ENCODE peak calls at places on chromosomes 11 and 22, in eight cellular contexts. One of them, this sample, is unnamed.

GRCh38 chr22:20438066-20438677 is 547 bp upstream of the SCARF2 start:
- DNase-seq in BE2C: no peak
- DNase-seq in AG09309: no peak
- DNase-seq in cardiac fibroblast: no peak
- DNase-seq in tibial artery: peak; percentile 77
- DNase-seq in sigmoid colon: peak; percentile 80
- DNase-seq in right lobe of liver: no peak
- DNase-seq in brain microvascular endothelial cell: no peak
- DNase-seq in this sample: peak; percentile 49

GRCh38 chr22:16800358-16800757 is 24.9 kb downstream of the XKR3 start:
- DNase-seq in tibial artery: no peak
- DNase-seq in AG09309: no peak
- DNase-seq in brain microvascular endothelial cell: no peak
- DNase-seq in BE2C: no peak
- DNase-seq in sigmoid colon: no peak
- DNase-seq in right lobe of liver: no peak
- DNase-seq in cardiac fibroblast: no peak
- DNase-seq in this sample: no peak

GRCh38 chr11:111923351-111923788 is 4.7 kb downstream of the C11orf52 start:
- DNase-seq in AG09309: no peak
- DNase-seq in cardiac fibroblast: peak; percentile 48
- DNase-seq in sigmoid colon: peak; percentile 59
- DNase-seq in brain microvascular endothelial cell: no peak
- DNase-seq in right lobe of liver: no peak
- DNase-seq in BE2C: no peak
- DNase-seq in tibial artery: no peak
- DNase-seq in this sample: no peak

GRCh38 chr11:130202818-130203671 is 43.5 kb downstream of the ST14 start:
- DNase-seq in tibial artery: peak; percentile 21
- DNase-seq in sigmoid colon: peak; percentile 51
- DNase-seq in cardiac fibroblast: no peak
- DNase-seq in brain microvascular endothelial cell: no peak
- DNase-seq in BE2C: no peak
- DNase-seq in right lobe of liver: no peak
- DNase-seq in AG09309: no peak
- DNase-seq in this sample: peak; percentile 37

GRCh38 chr11:93747122-93747521 is 5.7 kb downstream of the C11orf54 start:
- DNase-seq in right lobe of liver: no peak
- DNase-seq in cardiac fibroblast: no peak
- DNase-seq in sigmoid colon: no peak
- DNase-seq in brain microvascular endothelial cell: no peak
- DNase-seq in BE2C: no peak
- DNase-seq in AG09309: no peak
- DNase-seq in tibial artery: no peak
- DNase-seq in this sample: no peak

GRCh38 chr11:2139118-2139490 is at the start of gene IGF2:
- DNase-seq in BE2C: peak; percentile 79
- DNase-seq in right lobe of liver: no peak
- DNase-seq in sigmoid colon: no peak
- DNase-seq in AG09309: no peak
- DNase-seq in tibial artery: no peak
- DNase-seq in brain microvascular endothelial cell: no peak
- DNase-seq in cardiac fibroblast: no peak
- DNase-seq in this sample: no peak

GRCh38 chr22:36425977-36426523 is 38.3 kb upstream of the MYH9 start:
- DNase-seq in BE2C: no peak
- DNase-seq in tibial artery: no peak
- DNase-seq in cardiac fibroblast: peak; percentile 55
- DNase-seq in sigmoid colon: no peak
- DNase-seq in AG09309: no peak
- DNase-seq in brain microvascular endothelial cell: no peak
- DNase-seq in right lobe of liver: no peak
- DNase-seq in this sample: peak; percentile 65

GRCh38 chr22:38205261-38206128 is 3.7 kb downstream of the MAFF start:
- DNase-seq in brain microvascular endothelial cell: peak; percentile 78
- DNase-seq in AG09309: peak; percentile 66
- DNase-seq in cardiac fibroblast: peak; percentile 49
- DNase-seq in right lobe of liver: no peak
- DNase-seq in BE2C: no peak
- DNase-seq in tibial artery: peak; percentile 97
- DNase-seq in sigmoid colon: peak; percentile 94
- DNase-seq in this sample: peak; percentile 62

GRCh38 chr22:23142546-23143105 is 836 bp upstream of the RSPH14 start:
- DNase-seq in BE2C: no peak
- DNase-seq in right lobe of liver: no peak
- DNase-seq in cardiac fibroblast: no peak
- DNase-seq in sigmoid colon: no peak
- DNase-seq in brain microvascular endothelial cell: no peak
- DNase-seq in AG09309: no peak
- DNase-seq in tibial artery: no peak
- DNase-seq in this sample: no peak

GRCh38 chr22:29339381-29340235 is 24.1 kb upstream of the RASL10A start:
- DNase-seq in BE2C: no peak
- DNase-seq in tibial artery: no peak
- DNase-seq in brain microvascular endothelial cell: no peak
- DNase-seq in AG09309: no peak
- DNase-seq in sigmoid colon: no peak
- DNase-seq in cardiac fibroblast: no peak
- DNase-seq in right lobe of liver: no peak
- DNase-seq in this sample: no peak

GRCh38 chr22:25800766-25801165 is 58.8 kb downstream of the MYO18B start:
- DNase-seq in AG09309: no peak
- DNase-seq in cardiac fibroblast: no peak
- DNase-seq in sigmoid colon: no peak
- DNase-seq in BE2C: no peak
- DNase-seq in tibial artery: no peak
- DNase-seq in right lobe of liver: no peak
- DNase-seq in brain microvascular endothelial cell: no peak
- DNase-seq in this sample: no peak

GRCh38 chr11:64870176-64870892 is 8.1 kb downstream of the EHD1 start:
- DNase-seq in tibial artery: peak; percentile 87
- DNase-seq in cardiac fibroblast: peak; percentile 88
- DNase-seq in AG09309: no peak
- DNase-seq in right lobe of liver: no peak
- DNase-seq in brain microvascular endothelial cell: peak; percentile 58
- DNase-seq in sigmoid colon: peak; percentile 81
- DNase-seq in BE2C: no peak
- DNase-seq in this sample: no peak

GRCh38 chr11:46361283-46362145 is 14.3 kb downstream of the DGKZ start:
- DNase-seq in right lobe of liver: no peak
- DNase-seq in brain microvascular endothelial cell: peak; percentile 69
- DNase-seq in AG09309: no peak
- DNase-seq in BE2C: peak; percentile 63
- DNase-seq in cardiac fibroblast: peak; percentile 55
- DNase-seq in tibial artery: peak; percentile 90
- DNase-seq in sigmoid colon: peak; percentile 87
- DNase-seq in this sample: peak; percentile 83

GRCh38 chr11:65501530-65502273 is 2.9 kb downstream of the MALAT1 start:
- DNase-seq in sigmoid colon: peak; percentile 52
- DNase-seq in right lobe of liver: no peak
- DNase-seq in BE2C: no peak
- DNase-seq in brain microvascular endothelial cell: peak; percentile 44
- DNase-seq in tibial artery: no peak
- DNase-seq in cardiac fibroblast: peak; percentile 69
- DNase-seq in AG09309: no peak
- DNase-seq in this sample: no peak

GRCh38 chr22:28710112-28710888 is 30.7 kb upstream of the TTC28 start:
- DNase-seq in tibial artery: no peak
- DNase-seq in cardiac fibroblast: peak; percentile 91
- DNase-seq in AG09309: peak; percentile 61
- DNase-seq in BE2C: no peak
- DNase-seq in sigmoid colon: no peak
- DNase-seq in right lobe of liver: no peak
- DNase-seq in brain microvascular endothelial cell: peak; percentile 73
- DNase-seq in this sample: no peak

GRCh38 chr22:29691636-29692326 is 28.0 kb upstream of the CABP7 start:
- DNase-seq in right lobe of liver: no peak
- DNase-seq in BE2C: no peak
- DNase-seq in cardiac fibroblast: no peak
- DNase-seq in brain microvascular endothelial cell: no peak
- DNase-seq in tibial artery: no peak
- DNase-seq in AG09309: no peak
- DNase-seq in sigmoid colon: no peak
- DNase-seq in this sample: no peak

GRCh38 chr11:69296890-69297224 is 2.9 kb downstream of the MYEOV start:
- DNase-seq in right lobe of liver: no peak
- DNase-seq in AG09309: no peak
- DNase-seq in tibial artery: peak; percentile 77
- DNase-seq in brain microvascular endothelial cell: no peak
- DNase-seq in BE2C: no peak
- DNase-seq in cardiac fibroblast: no peak
- DNase-seq in sigmoid colon: no peak
- DNase-seq in this sample: no peak
- H3K4me3 ChIP-seq in right lobe of liver: peak overlapping the region; percentile 24
- H3K4me3 ChIP-seq in AG09309: no peak overlapping the region
- H3K4me3 ChIP-seq in tibial artery: peak overlapping the region; percentile 28
- H3K4me3 ChIP-seq in brain microvascular endothelial cell: no peak overlapping the region
- H3K4me3 ChIP-seq in BE2C: no peak overlapping the region
- H3K4me3 ChIP-seq in cardiac fibroblast: peak overlapping the region; percentile 11
- H3K4me3 ChIP-seq in sigmoid colon: no peak overlapping the region
- H3K4me3 ChIP-seq in this sample: peak overlapping the region; percentile 39

GRCh38 chr11:96207459-96208449 is 135.2 kb downstream of the MAML2 start:
- DNase-seq in tibial artery: no peak
- DNase-seq in BE2C: peak; percentile 27
- DNase-seq in right lobe of liver: no peak
- DNase-seq in AG09309: no peak
- DNase-seq in cardiac fibroblast: peak; percentile 58
- DNase-seq in sigmoid colon: no peak
- DNase-seq in brain microvascular endothelial cell: no peak
- DNase-seq in this sample: no peak
- H3K4me3 ChIP-seq in tibial artery: no peak overlapping the region
- H3K4me3 ChIP-seq in BE2C: no peak overlapping the region
- H3K4me3 ChIP-seq in right lobe of liver: no peak overlapping the region
- H3K4me3 ChIP-seq in AG09309: no peak overlapping the region
- H3K4me3 ChIP-seq in cardiac fibroblast: no peak overlapping the region
- H3K4me3 ChIP-seq in sigmoid colon: no peak overlapping the region
- H3K4me3 ChIP-seq in brain microvascular endothelial cell: no peak overlapping the region
- H3K4me3 ChIP-seq in this sample: no peak overlapping the region

GRCh38 chr11:20154381-20154780 is 5.9 kb downstream of the DBX1 start:
- DNase-seq in sigmoid colon: no peak
- DNase-seq in cardiac fibroblast: no peak
- DNase-seq in AG09309: peak; percentile 4
- DNase-seq in BE2C: no peak
- DNase-seq in right lobe of liver: no peak
- DNase-seq in tibial artery: no peak
- DNase-seq in brain microvascular endothelial cell: peak; percentile 28
- DNase-seq in this sample: no peak

GRCh38 chr11:20157768-20158167 is 2.5 kb downstream of the DBX1 start:
- DNase-seq in brain microvascular endothelial cell: no peak
- DNase-seq in sigmoid colon: no peak
- DNase-seq in BE2C: no peak
- DNase-seq in tibial artery: no peak
- DNase-seq in AG09309: no peak
- DNase-seq in cardiac fibroblast: no peak
- DNase-seq in right lobe of liver: no peak
- DNase-seq in this sample: no peak

GRCh38 chr11:20156876-20157613 is 3.2 kb downstream of the DBX1 start:
- DNase-seq in cardiac fibroblast: no peak
- DNase-seq in tibial artery: no peak
- DNase-seq in right lobe of liver: no peak
- DNase-seq in BE2C: no peak
- DNase-seq in brain microvascular endothelial cell: no peak
- DNase-seq in AG09309: no peak
- DNase-seq in sigmoid colon: no peak
- DNase-seq in this sample: no peak

GRCh38 chr11:20155683-20156279 is 4.5 kb downstream of the DBX1 start:
- DNase-seq in tibial artery: no peak
- DNase-seq in sigmoid colon: no peak
- DNase-seq in brain microvascular endothelial cell: no peak
- DNase-seq in cardiac fibroblast: no peak
- DNase-seq in AG09309: no peak
- DNase-seq in right lobe of liver: no peak
- DNase-seq in BE2C: no peak
- DNase-seq in this sample: no peak

DNA sequence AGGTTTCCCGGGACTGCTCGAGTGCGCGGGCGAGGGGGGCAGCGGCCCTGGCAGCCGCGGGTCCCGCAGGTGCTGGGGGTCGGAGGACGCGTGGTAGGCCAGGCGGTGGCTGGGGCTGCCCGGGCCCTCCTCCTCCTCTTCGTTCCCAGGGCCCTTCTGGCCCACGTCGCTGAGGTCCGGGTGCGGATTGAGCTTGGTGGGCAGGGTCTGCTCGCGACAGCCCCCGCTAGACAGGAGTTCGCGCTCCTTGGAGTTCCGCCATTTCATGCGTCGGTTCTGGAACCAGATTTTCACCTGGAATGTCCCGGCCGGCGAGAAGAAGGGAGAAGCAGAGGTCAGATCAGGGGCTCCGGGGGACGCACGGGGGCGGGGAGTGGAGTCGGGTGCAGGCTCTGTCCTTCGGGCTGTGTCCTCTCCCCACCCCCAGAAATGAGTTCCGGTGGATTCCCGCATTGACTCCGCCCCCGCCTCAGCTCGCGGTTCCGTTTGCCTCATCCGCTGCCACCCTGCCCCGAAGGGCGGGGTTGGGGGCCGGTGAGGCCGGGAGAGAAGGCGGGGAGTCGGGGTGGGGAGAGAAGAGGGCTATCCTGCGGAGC is 3.9 kb downstream of the DBX1 start:
- DNase-seq in brain microvascular endothelial cell: no peak
- DNase-seq in AG09309: no peak
- DNase-seq in cardiac fibroblast: no peak
- DNase-seq in tibial artery: no peak
- DNase-seq in sigmoid colon: no peak
- DNase-seq in BE2C: no peak
- DNase-seq in right lobe of liver: no peak
- DNase-seq in this sample: no peak
- H3K4me3 ChIP-seq in brain microvascular endothelial cell: no peak overlapping the region
- H3K4me3 ChIP-seq in AG09309: no peak overlapping the region
- H3K4me3 ChIP-seq in cardiac fibroblast: no peak overlapping the region
- H3K4me3 ChIP-seq in tibial artery: peak overlapping the region; percentile 11
- H3K4me3 ChIP-seq in sigmoid colon: no peak overlapping the region
- H3K4me3 ChIP-seq in BE2C: no peak overlapping the region
- H3K4me3 ChIP-seq in right lobe of liver: peak overlapping the region; percentile 19
- H3K4me3 ChIP-seq in this sample: peak overlapping the region; percentile 34

GRCh38 chr11:61497876-61498275 is 10.7 kb upstream of the LRRC10B start:
- DNase-seq in brain microvascular endothelial cell: no peak
- DNase-seq in sigmoid colon: no peak
- DNase-seq in right lobe of liver: no peak
- DNase-seq in BE2C: no peak
- DNase-seq in tibial artery: no peak
- DNase-seq in AG09309: no peak
- DNase-seq in cardiac fibroblast: no peak
- DNase-seq in this sample: no peak

GRCh38 chr11:61497473-61497872 is 11.1 kb upstream of the LRRC10B start:
- DNase-seq in right lobe of liver: no peak
- DNase-seq in tibial artery: no peak
- DNase-seq in AG09309: no peak
- DNase-seq in brain microvascular endothelial cell: no peak
- DNase-seq in BE2C: no peak
- DNase-seq in cardiac fibroblast: no peak
- DNase-seq in sigmoid colon: no peak
- DNase-seq in this sample: no peak

GRCh38 chr11:61496602-61497400 is 11.7 kb upstream of the LRRC10B start:
- DNase-seq in sigmoid colon: no peak
- DNase-seq in BE2C: no peak
- DNase-seq in right lobe of liver: no peak
- DNase-seq in cardiac fibroblast: no peak
- DNase-seq in brain microvascular endothelial cell: no peak
- DNase-seq in AG09309: no peak
- DNase-seq in tibial artery: no peak
- DNase-seq in this sample: no peak

GRCh38 chr11:61498767-61499341 is 9.7 kb upstream of the LRRC10B start:
- DNase-seq in BE2C: no peak
- DNase-seq in cardiac fibroblast: no peak
- DNase-seq in AG09309: no peak
- DNase-seq in right lobe of liver: no peak
- DNase-seq in brain microvascular endothelial cell: no peak
- DNase-seq in sigmoid colon: no peak
- DNase-seq in tibial artery: no peak
- DNase-seq in this sample: no peak

GRCh38 chr11:61499816-61500491 is 8.6 kb upstream of the LRRC10B start:
- DNase-seq in brain microvascular endothelial cell: no peak
- DNase-seq in tibial artery: no peak
- DNase-seq in AG09309: no peak
- DNase-seq in right lobe of liver: no peak
- DNase-seq in sigmoid colon: no peak
- DNase-seq in BE2C: no peak
- DNase-seq in cardiac fibroblast: no peak
- DNase-seq in this sample: no peak
- H3K4me3 ChIP-seq in brain microvascular endothelial cell: no peak overlapping the region
- H3K4me3 ChIP-seq in tibial artery: no peak overlapping the region
- H3K4me3 ChIP-seq in AG09309: no peak overlapping the region
- H3K4me3 ChIP-seq in right lobe of liver: no peak overlapping the region
- H3K4me3 ChIP-seq in sigmoid colon: no peak overlapping the region
- H3K4me3 ChIP-seq in BE2C: no peak overlapping the region
- H3K4me3 ChIP-seq in cardiac fibroblast: no peak overlapping the region
- H3K4me3 ChIP-seq in this sample: no peak overlapping the region

This sample was measured in lower lobe of right lung.